ENCODE peak calls at places on chromosomes 5 and 9, in eight cellular contexts. E is hepatocyte, Q is HCT116, N is neural progenitor cell, J is PC-3, O is astrocyte, P is GM23248, B is A673. M is an unnamed sample.

GRCh38 chr5:74895906-74896305 is 29.7 kb upstream of the FAM169A start:
- DNase-seq in P (peak), O (peak), N (no peak), Q (no peak), B (peak), J (peak), E (peak), M (peak)

GRCh38 chr9:82271099-82271498 is 282.5 kb downstream of the SPATA31D1 start:
- DNase-seq in J (peak), N (no peak), Q (no peak), B (no peak), O (peak), E (no peak), P (peak), M (peak)

GRCh38 chr9:693460-694390 is 147.8 kb upstream of the DMRT1 start:
- DNase-seq in E (peak), B (peak), P (peak), Q (no peak), O (peak), N (no peak), J (no peak), M (no peak)

GRCh38 chr9:122374885-122375420 is 4.1 kb downstream of the PTGS1 start:
- DNase-seq in P (peak), B (no peak), J (no peak), E (peak), O (peak), N (peak), Q (no peak), M (no peak)

GRCh38 chr5:53643445-53643844 is 83.0 kb downstream of the NDUFS4 start:
- DNase-seq in B (no peak), O (peak), E (no peak), Q (no peak), P (no peak), N (peak), J (no peak), M (no peak)

GRCh38 chr9:22055090-22055489 is 46.0 kb upstream of the CDKN2B start:
- DNase-seq in Q (no peak), N (no peak), O (no peak), J (peak), P (no peak), B (no peak), E (no peak), M (no peak)

GRCh38 chr5:181173420-181174342 is 26.3 kb downstream of the OR2V2 start:
- DNase-seq in N (peak), P (peak), E (peak), Q (peak), J (peak), O (peak), B (peak), M (peak)

GRCh38 chr9:31210982-31211570 is 1173.4 kb upstream of the ACO1 start:
- DNase-seq in J (no peak), E (no peak), B (no peak), Q (no peak), P (no peak), O (no peak), N (peak), M (no peak)

GRCh38 chr9:91180930-91181268 is 180.8 kb downstream of the AUH start:
- DNase-seq in P (no peak), B (no peak), O (no peak), Q (no peak), N (no peak), E (no peak), J (no peak), M (no peak)

GRCh38 chr9:19896161-19896560 is 107.3 kb upstream of the SLC24A2 start:
- DNase-seq in Q (no peak), B (no peak), J (no peak), N (no peak), E (no peak), O (no peak), P (no peak), M (no peak)

GRCh38 chr5:95778713-95779426 is 43.7 kb downstream of the GLRX start:
- DNase-seq in Q (no peak), E (no peak), P (no peak), O (no peak), J (no peak), B (no peak), N (no peak), M (no peak)

GRCh38 chr5:66985394-66985793 is 211.2 kb downstream of the CD180 start:
- DNase-seq in P (no peak), J (no peak), Q (no peak), E (no peak), B (no peak), N (no peak), O (no peak), M (no peak)

GRCh38 chr9:129052592-129052991 is 16.2 kb downstream of the MIGA2 start:
- DNase-seq in P (no peak), Q (peak), N (no peak), B (no peak), E (no peak), O (no peak), J (peak), M (peak)

GRCh38 chr5:143495823-143496275 is 92.4 kb upstream of the NR3C1 start:
- DNase-seq in B (peak), P (peak), E (no peak), J (peak), N (no peak), O (peak), Q (no peak), M (peak)

GRCh38 chr9:38677660-38678303 is 42.2 kb downstream of the FAM240B start:
- DNase-seq in O (no peak), E (no peak), P (no peak), B (no peak), Q (no peak), N (peak), J (no peak), M (no peak)

GRCh38 chr5:73496984-73497457 is 1.2 kb upstream of the BTF3 start:
- DNase-seq in Q (peak), E (peak), P (peak), O (peak), J (peak), N (peak), B (peak), M (peak)

GRCh38 chr5:37984300-37984699 is 144.5 kb upstream of the GDNF start:
- DNase-seq in Q (no peak), E (no peak), P (no peak), J (no peak), B (no peak), O (no peak), N (no peak), M (no peak)

GRCh38 chr5:176530983-176531901 is 6.0 kb downstream of the RNF44 start:
- DNase-seq in P (peak), B (no peak), N (no peak), E (no peak), J (no peak), Q (no peak), O (peak), M (no peak)

GRCh38 chr9:127424669-127424986 is 446 bp downstream of the ZNF79 start:
- DNase-seq in N (no peak), J (peak), E (peak), O (no peak), B (no peak), Q (no peak), P (no peak), M (no peak)

GRCh38 chr5:87300744-87301143 is 33.1 kb downstream of the RASA1 start:
- DNase-seq in P (peak), J (peak), Q (peak), B (peak), E (peak), N (no peak), O (peak), M (peak)

GRCh38 chr9:119074017-119074416 is 295.2 kb downstream of the BRINP1 start:
- DNase-seq in Q (no peak), N (no peak), J (no peak), E (no peak), B (no peak), P (no peak), O (no peak), M (no peak)

GRCh38 chr5:12269164-12269563 is 364.9 kb upstream of the CTNND2 start:
- DNase-seq in O (no peak), B (no peak), E (no peak), Q (no peak), J (no peak), N (no peak), P (no peak), M (no peak)

GRCh38 chr5:9468070-9468388 is 77.8 kb downstream of the SEMA5A start:
- DNase-seq in O (peak), P (peak), J (peak), N (no peak), E (peak), B (no peak), Q (no peak), M (peak)

GRCh38 chr5:66299463-66299862 is 155.4 kb downstream of the SREK1 start:
- DNase-seq in Q (no peak), O (no peak), J (no peak), E (no peak), N (no peak), P (no peak), B (no peak), M (no peak)

GRCh38 chr5:93596676-93597441 is 13.8 kb downstream of the NR2F1 start:
- DNase-seq in B (no peak), E (no peak), P (no peak), O (no peak), J (peak), Q (peak), N (peak), M (peak)

GRCh38 chr5:125219710-125220109 is 473.3 kb upstream of the ZNF608 start:
- DNase-seq in B (no peak), O (no peak), Q (no peak), N (no peak), P (no peak), E (no peak), J (no peak), M (no peak)

GRCh38 chr5:135028791-135029467 is 5.1 kb downstream of the PITX1 start:
- DNase-seq in N (peak), E (no peak), Q (no peak), J (no peak), O (no peak), P (no peak), B (no peak), M (no peak)

GRCh38 chr5:59768204-59769040 is 125.1 kb downstream of the PDE4D start:
- DNase-seq in P (peak), J (peak), E (peak), N (peak), Q (no peak), B (peak), O (peak), M (peak)

DNA sequence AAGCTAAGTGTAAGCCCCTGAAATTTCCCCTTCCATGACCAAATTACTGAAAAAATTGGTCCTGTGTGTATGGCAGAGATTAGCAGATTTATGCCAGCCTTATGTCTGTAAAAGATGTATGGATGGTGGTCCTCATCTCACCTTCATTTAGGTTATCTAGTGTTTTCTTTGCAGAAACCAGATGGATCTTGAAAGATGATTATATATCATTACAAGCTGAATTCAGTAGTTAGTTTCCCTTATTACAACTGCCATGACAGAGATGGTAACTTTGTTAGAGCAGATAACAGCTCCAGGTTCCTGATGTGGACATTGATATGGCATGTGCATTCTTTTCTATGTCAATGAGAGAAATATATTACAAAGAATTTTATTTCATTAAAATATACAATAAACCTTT is 1403.2 kb upstream of the CDH6 start:
- DNase-seq in P (no peak), O (no peak), E (no peak), Q (no peak), N (no peak), J (no peak), B (no peak), M (no peak)
- TF ChIP-seq EZH2 in P (no peak), O (no peak), E (no peak), Q (no peak), N (no peak), J (no peak), B (no peak), M (no peak)

DNA sequence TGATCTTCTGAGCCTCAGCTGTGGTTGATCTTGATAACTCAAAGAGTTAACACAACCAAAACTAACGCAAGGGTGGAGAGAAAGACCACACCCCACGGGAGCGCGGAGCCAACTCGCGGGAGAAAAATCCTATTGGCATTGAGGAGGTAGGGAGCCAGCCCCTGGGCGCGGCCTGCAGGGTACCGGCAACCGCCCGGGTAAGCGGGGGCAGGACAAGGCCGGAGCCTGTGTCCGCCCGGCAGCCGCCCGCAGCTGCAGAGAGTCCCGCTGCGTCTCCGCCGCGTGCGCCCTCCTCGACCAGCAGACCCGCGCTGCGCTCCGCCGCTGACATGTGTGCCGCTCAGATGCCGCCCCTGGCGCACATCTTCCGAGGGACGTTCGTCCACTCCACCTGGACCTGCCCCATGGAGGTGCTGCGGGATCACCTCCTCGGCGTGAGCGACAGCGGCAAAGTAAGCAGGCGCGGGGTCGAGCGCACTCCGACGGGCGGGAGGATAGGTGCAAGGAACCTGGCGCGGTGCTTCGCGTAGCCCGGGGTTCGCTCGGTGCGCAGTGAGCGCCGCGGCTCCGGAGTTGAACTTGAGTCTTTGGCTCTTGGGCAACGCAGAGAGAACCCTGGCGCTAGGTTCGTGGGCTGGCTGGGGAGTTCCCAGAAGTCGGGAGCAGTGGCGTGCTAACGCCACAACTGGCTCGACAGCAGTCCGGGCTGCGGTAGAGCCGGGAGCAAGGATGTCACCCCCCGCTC is at the start of gene GDA:
- DNase-seq in P (peak), E (peak), Q (peak), B (no peak), N (peak), J (no peak), O (no peak), M (peak)
- TF ChIP-seq EZH2 in P (no peak), E (no peak), Q (no peak), B (peak), N (peak), J (no peak), O (no peak), M (peak)

GRCh38 chr5:150164640-150165039 is 1.9 kb upstream of the CDX1 start:
- DNase-seq in E (no peak), P (peak), N (no peak), J (no peak), O (no peak), B (no peak), Q (no peak), M (no peak)

GRCh38 chr5:150166193-150167162 is at the start of gene CDX1:
- DNase-seq in N (no peak), Q (no peak), E (no peak), O (no peak), B (no peak), P (no peak), J (no peak), M (no peak)

GRCh38 chr5:150168864-150169263 is 2.3 kb downstream of the CDX1 start:
- DNase-seq in N (no peak), J (no peak), P (no peak), E (no peak), Q (no peak), B (no peak), O (no peak), M (no peak)

GRCh38 chr5:150167908-150168307 is 1.3 kb downstream of the CDX1 start:
- DNase-seq in B (no peak), P (no peak), E (no peak), O (no peak), Q (no peak), J (no peak), N (peak), M (no peak)

GRCh38 chr5:150167163-150167798 is 703 bp downstream of the CDX1 start:
- DNase-seq in B (no peak), O (no peak), Q (no peak), J (no peak), E (no peak), N (peak), P (no peak), M (no peak)
- TF ChIP-seq EZH2 in B (no peak), O (peak), Q (no peak), J (no peak), E (peak), N (peak), P (no peak), M (no peak)

GRCh38 chr9:132411091-132411508 is 1.1 kb downstream of the CFAP77 start:
- DNase-seq in O (no peak), N (peak), B (peak), P (peak), E (peak), J (peak), Q (peak), M (peak)
- TF ChIP-seq EZH2 in O (no peak), N (no peak), B (no peak), P (no peak), E (no peak), J (no peak), Q (no peak), M (no peak)

M was measured in mammary epithelial cell.